ENCODE peak calls at places on chromosomes 2 and 18, in six cellular contexts. U, Q, A, F, S and D are unnamed samples.

GRCh38 chr2:100070078-100070477 is 72.3 kb downstream of the AFF3 start:
- DNase-seq in Q (no peak), S (no peak), F (no peak), U (no peak), A (no peak), D (no peak)

GRCh38 chr2:101149241-101150192 is 1.7 kb downstream of the TBC1D8 start:
- DNase-seq in S (peak; percentile 76), F (no peak), U (no peak), Q (no peak), A (no peak), D (no peak)

GRCh38 chr2:238968616-238969394 is 120.9 kb downstream of the TWIST2 start:
- DNase-seq in U (no peak), F (no peak), A (no peak), Q (no peak), S (peak; percentile 77), D (no peak)

GRCh38 chr2:219777388-219777787 is 150.0 kb downstream of the SLC4A3 start:
- DNase-seq in Q (no peak), S (no peak), A (no peak), U (no peak), F (no peak), D (no peak)

GRCh38 chr2:134287323-134287722 is 33.5 kb downstream of the MGAT5 start:
- DNase-seq in Q (no peak), S (no peak), F (no peak), A (no peak), U (peak; percentile 46), D (no peak)

GRCh38 chr2:237345891-237346640 is 67.9 kb downstream of the COL6A3 start:
- DNase-seq in F (no peak), U (no peak), S (no peak), A (no peak), Q (no peak), D (no peak)

GRCh38 chr2:239583879-239584859 is 183.3 kb upstream of the HDAC4 start:
- DNase-seq in Q (no peak), S (peak; percentile 73), U (no peak), A (no peak), F (peak; percentile 69), D (no peak)

GRCh38 chr2:163132850-163133249 is 294.3 kb upstream of the KCNH7 start:
- DNase-seq in S (no peak), A (no peak), F (no peak), U (no peak), Q (no peak), D (no peak)

GRCh38 chr2:176502619-176503018 is 233.4 kb downstream of the MTX2 start:
- DNase-seq in U (no peak), S (no peak), F (no peak), A (no peak), Q (no peak), D (no peak)

GRCh38 chr2:71995067-71995665 is 152.5 kb downstream of the CYP26B1 start:
- DNase-seq in U (no peak), Q (no peak), A (no peak), F (no peak), S (no peak), D (no peak)

GRCh38 chr2:56812432-56812831 is 628.6 kb downstream of the CCDC85A start:
- DNase-seq in U (no peak), A (no peak), F (no peak), S (no peak), Q (no peak), D (no peak)

GRCh38 chr18:3995476-3996102 is 459.5 kb downstream of the DLGAP1 start:
- DNase-seq in Q (peak; percentile 30), F (no peak), A (no peak), U (peak; percentile 60), S (no peak), D (peak; percentile 12)

GRCh38 chr2:88016948-88017779 is 817 bp upstream of the RNU2-63P start:
- DNase-seq in A (peak; percentile 54), S (peak; percentile 85), U (peak; percentile 70), F (peak; percentile 89), Q (no peak), D (no peak)

GRCh38 chr18:23088343-23088742 is 46.9 kb upstream of the CABLES1 start:
- DNase-seq in F (no peak), A (no peak), S (peak; percentile 49), U (no peak), Q (no peak), D (no peak)

GRCh38 chr2:96821113-96821512 is 5.0 kb downstream of the CNNM3 start:
- DNase-seq in A (no peak), Q (no peak), U (no peak), S (peak; percentile 4), F (no peak), D (no peak)

GRCh38 chr2:72291059-72291458 is 143.4 kb upstream of the CYP26B1 start:
- DNase-seq in Q (no peak), U (no peak), S (no peak), F (no peak), A (no peak), D (no peak)

GRCh38 chr2:217338306-217338916 is 478.5 kb upstream of the TNP1 start:
- DNase-seq in F (no peak), Q (peak; percentile 60), A (no peak), U (no peak), S (no peak), D (no peak)

GRCh38 chr2:131577812-131578211 is 50.1 kb downstream of the CCDC74A start:
- DNase-seq in U (no peak), A (no peak), F (no peak), S (no peak), Q (no peak), D (no peak)

GRCh38 chr2:239929504-239929903 is 95.6 kb downstream of the NDUFA10 start:
- DNase-seq in F (peak; percentile 60), U (no peak), Q (no peak), S (peak; percentile 37), A (no peak), D (no peak)

GRCh38 chr18:62452280-62452824 is 70.5 kb upstream of the ZCCHC2 start:
- DNase-seq in U (peak; percentile 35), A (no peak), F (no peak), S (no peak), Q (no peak), D (no peak)

GRCh38 chr2:44682459-44682858 is 259.0 kb upstream of the SIX3 start:
- DNase-seq in S (no peak), F (no peak), Q (no peak), A (no peak), U (no peak), D (no peak)